ENCODE peak calls at places on chromosomes 6 and 20, in seven cellular contexts. G is cardiac muscle cell; J is CD4-positive, CD25-positive, alpha-beta regulatory T cell; K is SK-N-SH; M is A549; E is psoas muscle; W is neural progenitor cell. O is an unnamed sample.

GRCh38 chr6:127436578-127437110 is 22.5 kb downstream of the KIAA0408 start:
- DNase-seq in G (no peak), J (no peak), K (peak; percentile 20), M (no peak), E (no peak), W (no peak), O (no peak)

GRCh38 chr6:15659181-15659580 is 3.6 kb downstream of the DTNBP1 start:
- DNase-seq in G (no peak), J (no peak), K (no peak), M (no peak), E (no peak), W (peak; percentile 10), O (no peak)

GRCh38 chr6:74991573-74992332 is 214.1 kb downstream of the COL12A1 start:
- DNase-seq in G (no peak), J (no peak), K (no peak), M (no peak), E (no peak), W (peak; percentile 6), O (no peak)

GRCh38 chr6:17042422-17043147 is 59.3 kb upstream of the STMND1 start:
- DNase-seq in G (peak; percentile 41), J (no peak), K (peak; percentile 28), M (peak; percentile 8), E (no peak), W (peak; percentile 82), O (peak; percentile 84)

GRCh38 chr20:48912065-48912464 is 9.4 kb upstream of the ARFGEF2 start:
- DNase-seq in G (no peak), J (no peak), K (no peak), M (no peak), E (no peak), W (no peak), O (no peak)

GRCh38 chr20:38460040-38460623 is 12.5 kb upstream of the RALGAPB start:
- DNase-seq in G (peak; percentile 72), J (no peak), K (peak; percentile 57), M (peak; percentile 66), E (no peak), W (no peak), O (peak; percentile 54)

GRCh38 chr6:167766986-167767714 is 59.6 kb upstream of the AFDN start:
- DNase-seq in G (peak; percentile 23), J (no peak), K (no peak), M (no peak), E (no peak), W (no peak), O (no peak)

GRCh38 chr6:52176550-52176949 is 9.6 kb upstream of the IL17A start:
- DNase-seq in G (no peak), J (no peak), K (no peak), M (no peak), E (no peak), W (no peak), O (no peak)

GRCh38 chr6:1091905-1092304 is 220.0 kb upstream of the FOXQ1 start:
- DNase-seq in G (no peak), J (no peak), K (no peak), M (no peak), E (no peak), W (no peak), O (no peak)

GRCh38 chr20:35306931-35307517 is 14.8 kb upstream of the FAM83C start:
- DNase-seq in G (peak; percentile 83), J (no peak), K (peak; percentile 71), M (peak; percentile 91), E (peak; percentile 80), W (peak; percentile 83), O (peak; percentile 83)

GRCh38 chr6:37587776-37588744 is 88.4 kb upstream of the CCDC167 start:
- DNase-seq in G (no peak), J (no peak), K (no peak), M (no peak), E (no peak), W (peak; percentile 56), O (no peak)

GRCh38 chr6:17505767-17506280 is 94.3 kb upstream of the FAM8A1 start:
- DNase-seq in G (no peak), J (no peak), K (no peak), M (no peak), E (no peak), W (no peak), O (no peak)

GRCh38 chr20:35327074-35327976 is 35.1 kb upstream of the FAM83C start:
- DNase-seq in G (no peak), J (no peak), K (no peak), M (no peak), E (no peak), W (no peak), O (no peak)

GRCh38 chr6:149990672-149991402 is 27.1 kb downstream of the ULBP1 start:
- DNase-seq in G (peak; percentile 37), J (no peak), K (peak; percentile 39), M (peak; percentile 34), E (no peak), W (peak; percentile 62), O (no peak)

GRCh38 chr6:123967900-123968299 is 164.2 kb downstream of the NKAIN2 start:
- DNase-seq in G (peak; percentile 3), J (no peak), K (no peak), M (no peak), E (no peak), W (no peak), O (no peak)

GRCh38 chr6:134416501-134417154 is 98.7 kb upstream of the SGK1 start:
- DNase-seq in G (no peak), J (no peak), K (no peak), M (no peak), E (no peak), W (no peak), O (no peak)

GRCh38 chr20:34268851-34269668 is 27.8 kb downstream of the ASIP start:
- DNase-seq in G (no peak), J (no peak), K (no peak), M (no peak), E (no peak), W (peak; percentile 53), O (peak; percentile 26)

GRCh38 chr20:23152308-23152892 is 66.3 kb upstream of the CD93 start:
- DNase-seq in G (peak; percentile 91), J (no peak), K (no peak), M (no peak), E (peak; percentile 95), W (no peak), O (no peak)

GRCh38 chr6:45591306-45591705 is 213.6 kb upstream of the SUPT3H start:
- DNase-seq in G (no peak), J (no peak), K (no peak), M (no peak), E (no peak), W (no peak), O (no peak)

GRCh38 chr6:330948-331347 is 38.7 kb downstream of the DUSP22 start:
- DNase-seq in G (no peak), J (no peak), K (no peak), M (no peak), E (no peak), W (no peak), O (no peak)

GRCh38 chr6:16746812-16747211 is 14.4 kb downstream of the ATXN1 start:
- DNase-seq in G (no peak), J (no peak), K (no peak), M (no peak), E (no peak), W (no peak), O (no peak)

GRCh38 chr20:62970307-62971210 is 18.1 kb downstream of the SLC17A9 start:
- DNase-seq in G (no peak), J (no peak), K (no peak), M (no peak), E (no peak), W (no peak), O (no peak)

GRCh38 chr20:12902992-12903391 is 105.8 kb upstream of the SPTLC3 start:
- DNase-seq in G (no peak), J (no peak), K (no peak), M (no peak), E (no peak), W (no peak), O (no peak)

GRCh38 chr6:52362443-52363221 is 681 bp downstream of the PAQR8 start:
- DNase-seq in G (peak; percentile 42), J (peak; percentile 34), K (peak; percentile 72), M (peak; percentile 8), E (peak; percentile 54), W (peak; percentile 61), O (peak; percentile 48)

GRCh38 chr20:13432126-13432525 is 206.6 kb downstream of the TASP1 start:
- DNase-seq in G (peak; percentile 37), J (no peak), K (no peak), M (no peak), E (no peak), W (no peak), O (no peak)

GRCh38 chr6:34958748-34959147 is 69.7 kb downstream of the ANKS1A start:
- DNase-seq in G (no peak), J (no peak), K (no peak), M (no peak), E (no peak), W (no peak), O (no peak)

GRCh38 chr20:34525709-34526416 is 9.6 kb downstream of the DYNLRB1 start:
- DNase-seq in G (no peak), J (no peak), K (peak; percentile 38), M (peak; percentile 97), E (peak; percentile 92), W (no peak), O (peak; percentile 100)

GRCh38 chr6:161029195-161029809 is 37.7 kb downstream of the MAP3K4 start:
- DNase-seq in G (no peak), J (no peak), K (no peak), M (no peak), E (no peak), W (no peak), O (no peak)

GRCh38 chr6:101195581-101195980 is 197.9 kb upstream of the GRIK2 start:
- DNase-seq in G (no peak), J (no peak), K (no peak), M (no peak), E (no peak), W (no peak), O (no peak)

GRCh38 chr6:156844089-156844488 is 66.9 kb downstream of the ARID1B start:
- DNase-seq in G (no peak), J (no peak), K (no peak), M (no peak), E (no peak), W (no peak), O (no peak)
- H3K4me1 ChIP-seq in G (peaks cover 45% of the 10 kb centered on the region), J (peaks cover 39% of the 10 kb centered on the region), K (peaks cover 32% of the 10 kb centered on the region), M (peaks cover 16% of the 10 kb centered on the region), E (peaks cover 98% of the 10 kb centered on the region), W (peaks cover 38% of the 10 kb centered on the region), O (peaks cover 20% of the 10 kb centered on the region)

GRCh38 chr6:170051229-170052172 is 239.4 kb downstream of the DLL1 start:
- DNase-seq in G (no peak), J (no peak), K (no peak), M (no peak), E (peak; percentile 48), W (no peak), O (no peak)
- H3K9me3 ChIP-seq in G (no peaks in the 10 kb centered on the region), J (no peaks in the 10 kb centered on the region), K (no peaks in the 10 kb centered on the region), M (no peaks in the 10 kb centered on the region), E (no peaks in the 10 kb centered on the region), W (no peaks in the 10 kb centered on the region), O (peaks cover 17% of the 10 kb centered on the region)

GRCh38 chr6:159982726-159983506 is 14.0 kb downstream of the IGF2R start:
- DNase-seq in G (no peak), J (no peak), K (no peak), M (no peak), E (no peak), W (no peak), O (no peak)
- H3K4me1 ChIP-seq in G (peaks cover 20% of the 10 kb centered on the region), J (peaks cover 66% of the 10 kb centered on the region), K (peaks cover 45% of the 10 kb centered on the region), M (peaks cover 34% of the 10 kb centered on the region), E (peaks cover 90% of the 10 kb centered on the region), W (peaks cover 13% of the 10 kb centered on the region), O (peaks cover 70% of the 10 kb centered on the region)

DNA sequence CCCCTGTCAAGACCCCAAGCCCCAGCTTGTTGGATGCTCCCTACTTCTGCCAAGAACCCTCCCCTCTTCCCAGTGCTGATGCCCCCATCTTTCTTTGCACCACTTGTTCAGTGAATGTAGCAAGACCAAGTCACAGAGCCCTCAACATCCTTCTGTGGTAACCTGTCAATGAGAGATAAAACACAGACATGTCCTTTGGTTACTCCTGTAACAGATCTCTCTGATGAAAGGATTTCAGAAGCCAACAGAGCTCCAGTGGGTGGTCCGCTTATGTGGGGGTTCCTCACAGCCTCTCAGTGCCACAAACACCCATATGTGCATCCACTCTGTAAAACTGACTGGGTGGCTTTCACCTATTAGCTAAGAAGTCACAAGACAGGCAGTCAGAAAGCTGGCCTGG is 93.2 kb upstream of the CST7 start:
- DNase-seq in G (no peak), J (no peak), K (no peak), M (no peak), E (no peak), W (no peak), O (no peak)
- H3K9me3 ChIP-seq in G (no peaks in the 10 kb centered on the region), J (no peaks in the 10 kb centered on the region), K (no peaks in the 10 kb centered on the region), M (peaks cover 31% of the 10 kb centered on the region), E (no peaks in the 10 kb centered on the region), W (no peaks in the 10 kb centered on the region), O (peaks cover 3% of the 10 kb centered on the region)

O was measured in SJSA1.